ENCODE peak calls at places on chromosomes 12 and 14, in ten cellular contexts. I is transverse colon, P is right lobe of liver, H is tibial nerve, J is astrocyte of the spinal cord, F is body of pancreas, M is gastrocnemius medialis, R is BE2C, B is retinal pigment epithelial cell, G is nephron progenitor cell. Q is an unnamed sample.

GRCh38 chr12:33605776-33606175 is 166.2 kb upstream of the SYT10 start:
- DNase-seq in I (no peak), P (no peak), H (no peak), J (no peak), F (no peak), M (no peak), R (no peak), B (no peak), G (no peak), Q (no peak)

GRCh38 chr12:13472690-13473089 is 276.2 kb downstream of the EMP1 start:
- DNase-seq in I (no peak), P (no peak), H (no peak), J (peak), F (no peak), M (no peak), R (no peak), B (no peak), G (no peak), Q (no peak)

GRCh38 chr14:65225299-65226159 is 123.2 kb upstream of the MAX start:
- DNase-seq in I (no peak), P (no peak), H (no peak), J (no peak), F (peak), M (no peak), R (no peak), B (no peak), G (no peak), Q (no peak)

GRCh38 chr12:12510141-12510540 is 52.5 kb downstream of the DUSP16 start:
- DNase-seq in I (no peak), P (no peak), H (no peak), J (no peak), F (no peak), M (no peak), R (no peak), B (no peak), G (no peak), Q (no peak)

GRCh38 chr12:101612162-101612916 is 17.6 kb downstream of the MYBPC1 start:
- DNase-seq in I (no peak), P (no peak), H (no peak), J (no peak), F (no peak), M (peak), R (no peak), B (no peak), G (no peak), Q (no peak)

GRCh38 chr14:94542811-94543449 is 18.3 kb upstream of the SERPINA4 start:
- DNase-seq in I (no peak), P (no peak), H (no peak), J (no peak), F (no peak), M (no peak), R (no peak), B (no peak), G (no peak), Q (no peak)

GRCh38 chr14:22556021-22556989 is 32.7 kb downstream of the DAD1 start:
- DNase-seq in I (peak), P (peak), H (no peak), J (peak), F (peak), M (peak), R (no peak), B (no peak), G (no peak), Q (no peak)

GRCh38 chr14:64935508-64935907 is 7.0 kb downstream of the GPX2 start:
- DNase-seq in I (no peak), P (no peak), H (no peak), J (no peak), F (no peak), M (no peak), R (no peak), B (no peak), G (no peak), Q (no peak)

GRCh38 chr14:35220920-35221319 is 71.3 kb upstream of the PSMA6 start:
- DNase-seq in I (no peak), P (no peak), H (no peak), J (no peak), F (no peak), M (no peak), R (no peak), B (no peak), G (no peak), Q (no peak)

GRCh38 chr12:60981473-60981872 is 1278.7 kb upstream of the USP15 start:
- DNase-seq in I (no peak), P (no peak), H (no peak), J (no peak), F (no peak), M (no peak), R (no peak), B (no peak), G (no peak), Q (no peak)

GRCh38 chr12:10982244-10982643 is 4.5 kb downstream of the TAS2R50 start:
- DNase-seq in I (no peak), P (no peak), H (no peak), J (no peak), F (no peak), M (no peak), R (no peak), B (no peak), G (no peak), Q (no peak)

GRCh38 chr14:49702725-49703124 is 9.8 kb downstream of the KLHDC1 start:
- DNase-seq in I (no peak), P (no peak), H (no peak), J (peak), F (no peak), M (no peak), R (no peak), B (no peak), G (no peak), Q (no peak)

GRCh38 chr12:5391638-5392037 is 40.3 kb upstream of the NTF3 start:
- DNase-seq in I (no peak), P (no peak), H (no peak), J (no peak), F (no peak), M (no peak), R (no peak), B (no peak), G (no peak), Q (no peak)

GRCh38 chr14:52244997-52245396 is 22.5 kb upstream of the PTGDR start:
- DNase-seq in I (no peak), P (no peak), H (no peak), J (no peak), F (no peak), M (no peak), R (no peak), B (no peak), G (no peak), Q (no peak)

GRCh38 chr14:55707365-55707804 is 127.4 kb downstream of the KTN1 start:
- DNase-seq in I (no peak), P (no peak), H (no peak), J (peak), F (no peak), M (no peak), R (no peak), B (no peak), G (no peak), Q (no peak)

GRCh38 chr12:3263939-3264699 is 186.9 kb downstream of the TSPAN9 start:
- DNase-seq in I (no peak), P (no peak), H (no peak), J (no peak), F (no peak), M (no peak), R (peak), B (no peak), G (peak), Q (no peak)

GRCh38 chr12:79886917-79887519 is 47.9 kb downstream of the PPP1R12A start:
- DNase-seq in I (no peak), P (no peak), H (no peak), J (peak), F (no peak), M (no peak), R (no peak), B (peak), G (no peak), Q (no peak)

GRCh38 chr14:68824517-68825347 is 31.9 kb upstream of the ZFP36L1 start:
- DNase-seq in I (peak), P (peak), H (peak), J (peak), F (peak), M (peak), R (peak), B (no peak), G (peak), Q (no peak)

GRCh38 chr14:57871487-57872080 is 5.7 kb upstream of the SLC35F4 start:
- DNase-seq in I (no peak), P (no peak), H (no peak), J (peak), F (peak), M (no peak), R (peak), B (peak), G (peak), Q (no peak)

GRCh38 chr12:71664411-71665108 is 459 bp downstream of the THAP2 start:
- DNase-seq in I (no peak), P (no peak), H (no peak), J (no peak), F (no peak), M (no peak), R (no peak), B (no peak), G (no peak), Q (no peak)

GRCh38 chr14:59455411-59455810 is 9.8 kb downstream of the GPR135 start:
- DNase-seq in I (no peak), P (no peak), H (no peak), J (peak), F (no peak), M (no peak), R (no peak), B (no peak), G (no peak), Q (no peak)

GRCh38 chr12:31504625-31505222 is 86.2 kb downstream of the DENND5B start:
- DNase-seq in I (no peak), P (no peak), H (no peak), J (no peak), F (no peak), M (no peak), R (no peak), B (no peak), G (no peak), Q (no peak)

GRCh38 chr12:45490232-45490881 is 239.1 kb upstream of the ARID2 start:
- DNase-seq in I (no peak), P (no peak), H (no peak), J (no peak), F (no peak), M (no peak), R (no peak), B (no peak), G (no peak), Q (no peak)

GRCh38 chr14:69763761-69764510 is 3.0 kb upstream of the SRSF5 start:
- DNase-seq in I (no peak), P (no peak), H (no peak), J (no peak), F (no peak), M (no peak), R (no peak), B (no peak), G (no peak), Q (no peak)

GRCh38 chr14:35900741-35901140 is 74.6 kb downstream of the BRMS1L start:
- DNase-seq in I (no peak), P (no peak), H (no peak), J (no peak), F (no peak), M (no peak), R (no peak), B (no peak), G (no peak), Q (no peak)

GRCh38 chr12:5439333-5439732 is 7.4 kb downstream of the NTF3 start:
- DNase-seq in I (no peak), P (no peak), H (no peak), J (no peak), F (no peak), M (no peak), R (no peak), B (no peak), G (no peak), Q (no peak)

GRCh38 chr14:31954991-31955390 is 122.1 kb upstream of the ARHGAP5 start:
- DNase-seq in I (no peak), P (no peak), H (no peak), J (no peak), F (no peak), M (no peak), R (no peak), B (no peak), G (no peak), Q (no peak)

GRCh38 chr12:6827982-6828670 is at the start of gene P3H3:
- DNase-seq in I (no peak), P (no peak), H (no peak), J (peak), F (no peak), M (no peak), R (peak), B (no peak), G (peak), Q (no peak)

GRCh38 chr14:91108941-91109611 is 4.8 kb upstream of the DGLUCY start:
- DNase-seq in I (peak), P (no peak), H (no peak), J (peak), F (peak), M (peak), R (no peak), B (no peak), G (no peak), Q (no peak)

GRCh38 chr14:24437020-24437735 is 5.4 kb downstream of the SDR39U1 start:
- DNase-seq in I (no peak), P (no peak), H (no peak), J (no peak), F (no peak), M (no peak), R (no peak), B (no peak), G (no peak), Q (no peak)
- TF ChIP-seq CTCF in I (no peak), P (no peak), H (no peak), J (no peak), F (no peak), M (no peak), R (no peak), B (no peak), G (peak), Q (no peak)

GRCh38 chr14:106586098-106586704 is 1059.8 kb downstream of the TMEM121 start:
- DNase-seq in I (peak), P (no peak), H (no peak), J (no peak), F (peak), M (no peak), R (peak), B (no peak), G (no peak), Q (no peak)
- TF ChIP-seq CTCF in I (peak), P (peak), H (no peak), J (no peak), F (peak), M (no peak), R (peak), B (no peak), G (no peak), Q (no peak)

DNA sequence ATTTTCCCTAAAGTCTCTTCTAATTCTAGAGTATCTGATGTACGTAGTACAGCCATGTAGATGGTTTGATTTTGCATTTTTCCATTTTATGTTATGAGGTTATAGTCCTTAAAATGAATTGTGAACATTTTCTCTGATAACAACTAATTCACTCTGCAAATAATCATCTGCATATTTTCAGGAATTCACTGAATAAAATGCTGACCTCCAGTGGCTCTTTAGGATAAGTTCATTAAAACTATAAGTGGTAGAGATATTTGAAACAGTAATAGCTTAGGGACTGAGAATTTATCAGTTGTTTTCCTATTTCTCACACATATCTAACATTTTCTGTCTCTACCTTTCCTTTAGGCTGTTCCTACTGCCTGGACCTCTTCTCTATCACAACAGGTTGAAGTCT is 4.4 kb downstream of the MSRB3 start:
- DNase-seq in I (no peak), P (no peak), H (no peak), J (no peak), F (no peak), M (no peak), R (no peak), B (no peak), G (no peak), Q (no peak)
- TF ChIP-seq CTCF in I (no peak), P (no peak), H (no peak), J (no peak), F (no peak), M (no peak), R (no peak), B (peak), G (no peak), Q (no peak)

DNA sequence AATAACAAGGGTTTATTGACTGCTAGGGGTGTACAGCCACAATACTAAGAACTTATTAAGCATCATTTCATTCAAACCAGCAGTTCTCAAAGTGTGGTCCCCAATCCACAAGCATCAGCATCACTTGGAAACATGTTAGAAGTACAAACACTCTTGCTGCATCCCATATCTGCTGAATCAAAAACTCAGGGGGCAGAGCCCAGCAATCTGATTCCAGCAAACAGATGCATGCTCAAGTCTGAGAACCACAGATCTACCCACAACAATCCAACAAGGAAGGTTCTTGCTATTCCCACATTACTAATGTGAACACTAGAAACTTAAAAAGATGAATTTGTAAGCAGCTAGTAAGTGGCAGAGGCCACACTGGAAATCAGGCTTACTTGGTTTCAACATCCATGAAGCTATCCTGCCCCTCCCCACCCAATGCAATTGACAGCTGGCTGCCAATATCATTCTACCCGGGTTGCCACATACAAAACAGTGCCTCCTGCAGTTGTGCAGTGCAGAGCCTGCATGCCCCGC is 6.2 kb downstream of the KRT77 start:
- DNase-seq in I (no peak), P (no peak), H (no peak), J (no peak), F (no peak), M (no peak), R (no peak), B (no peak), G (no peak), Q (no peak)
- TF ChIP-seq CTCF in I (no peak), P (no peak), H (no peak), J (no peak), F (no peak), M (no peak), R (no peak), B (no peak), G (no peak), Q (no peak)

Q was measured in coronary artery.